ENCODE peak calls at places on chromosomes 3 and 15, in nine cellular contexts. D is tibial nerve, V is MM.1S, S is testis, B is GM12865, A is psoas muscle, W is fibroblast of the aortic adventitia, M is fibroblast of lung, U is adrenal gland. N is an unnamed sample.

GRCh38 chr3:25587094-25587493 is 77.6 kb downstream of the TOP2B start:
- DNase-seq in D (no peak), V (peak), S (no peak), B (no peak), A (no peak), W (no peak), M (no peak), U (no peak), N (peak)

GRCh38 chr3:171806200-171807128 is 3.8 kb downstream of the PLD1 start:
- DNase-seq in D (no peak), V (no peak), S (no peak), B (peak), A (no peak), W (peak), M (peak), U (no peak), N (peak)

GRCh38 chr3:126442099-126442848 is 33.4 kb downstream of the ZXDC start:
- DNase-seq in D (no peak), V (no peak), S (peak), B (no peak), A (peak), W (peak), M (no peak), U (no peak), N (no peak)

GRCh38 chr15:25062551-25063430 is 108.0 kb downstream of the SNRPN start:
- DNase-seq in D (no peak), V (no peak), S (no peak), B (no peak), A (no peak), W (no peak), M (no peak), U (peak), N (no peak)

GRCh38 chr15:69164807-69165636 is 4.6 kb downstream of the GLCE start:
- DNase-seq in D (no peak), V (no peak), S (no peak), B (no peak), A (no peak), W (peak), M (no peak), U (no peak), N (peak)

GRCh38 chr15:39969871-39970270 is 36.0 kb downstream of the EIF2AK4 start:
- DNase-seq in D (peak), V (no peak), S (no peak), B (no peak), A (peak), W (peak), M (peak), U (no peak), N (peak)

GRCh38 chr3:10721101-10721500 is 94.9 kb upstream of the SLC6A11 start:
- DNase-seq in D (no peak), V (no peak), S (no peak), B (no peak), A (no peak), W (no peak), M (no peak), U (no peak), N (no peak)

GRCh38 chr3:45665101-45665572 is 24.1 kb upstream of the SACM1L start:
- DNase-seq in D (peak), V (peak), S (peak), B (peak), A (no peak), W (no peak), M (no peak), U (peak), N (peak)

GRCh38 chr3:133479895-133480669 is 80.2 kb downstream of the BFSP2 start:
- DNase-seq in D (no peak), V (peak), S (no peak), B (peak), A (no peak), W (no peak), M (no peak), U (no peak), N (peak)

GRCh38 chr3:122094693-122095092 is 39.5 kb downstream of the CD86 start:
- DNase-seq in D (no peak), V (peak), S (no peak), B (peak), A (no peak), W (no peak), M (no peak), U (no peak), N (no peak)

GRCh38 chr3:122097141-122097540 is 42.0 kb downstream of the CD86 start:
- DNase-seq in D (no peak), V (no peak), S (no peak), B (no peak), A (no peak), W (no peak), M (no peak), U (no peak), N (no peak)

GRCh38 chr3:122091602-122092006 is 36.4 kb downstream of the CD86 start:
- DNase-seq in D (no peak), V (no peak), S (no peak), B (peak), A (no peak), W (no peak), M (no peak), U (no peak), N (no peak)

GRCh38 chr3:122092460-122093165 is 37.5 kb downstream of the CD86 start:
- DNase-seq in D (peak), V (peak), S (peak), B (peak), A (no peak), W (peak), M (peak), U (peak), N (peak)

DNA sequence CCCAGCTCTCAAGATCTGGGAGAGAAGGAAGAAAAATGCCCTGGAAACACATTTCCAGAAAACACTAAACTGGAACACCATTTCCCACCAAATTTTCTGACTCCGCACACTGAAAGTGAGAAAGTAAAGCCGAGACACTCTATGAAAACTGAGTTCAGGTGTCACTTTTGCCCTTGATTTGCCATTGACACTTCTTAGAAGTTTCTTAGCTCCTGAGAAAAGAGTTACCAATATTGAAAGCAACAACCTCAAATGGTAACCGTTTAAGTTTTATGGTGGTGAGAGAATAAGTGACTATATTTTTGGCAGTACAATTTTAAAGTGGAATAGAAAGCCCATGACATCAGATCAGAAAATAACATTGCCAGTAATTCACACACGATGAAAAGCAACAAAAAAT is 39.0 kb downstream of the CD86 start:
- DNase-seq in D (no peak), V (no peak), S (no peak), B (peak), A (no peak), W (no peak), M (no peak), U (no peak), N (no peak)
- H3K4me3 ChIP-seq in D (no peak), V (no peak), S (no peak), B (no peak), A (no peak), W (no peak), M (no peak), U (no peak), N (no peak)

DNA sequence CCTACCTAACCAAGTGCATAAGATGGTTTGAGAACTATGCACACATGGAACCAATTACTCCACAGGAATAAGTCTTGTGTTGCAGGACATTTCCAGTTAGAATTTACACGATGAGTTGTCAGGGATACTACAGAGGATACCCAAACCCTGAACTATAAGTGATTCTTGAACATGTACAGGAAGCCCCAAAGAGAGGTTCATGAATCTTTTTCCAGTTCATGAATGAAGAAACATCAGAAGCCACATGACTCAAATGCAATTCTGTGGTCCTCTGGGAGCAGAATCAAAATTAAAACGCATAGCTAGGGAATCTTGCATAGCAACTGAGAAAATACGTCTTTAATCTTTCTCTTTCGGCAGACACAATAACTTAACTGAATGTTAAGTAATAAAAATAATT is 114.0 kb upstream of the LMCD1 start:
- DNase-seq in D (no peak), V (no peak), S (no peak), B (no peak), A (no peak), W (no peak), M (no peak), U (no peak), N (no peak)
- TF ChIP-seq CTCF in D (no peak), V (no peak), S (no peak), B (no peak), A (no peak), W (no peak), M (no peak), U (no peak), N (no peak)

GRCh38 chr3:111072016-111072891 is 638 bp downstream of the NECTIN3 start:
- DNase-seq in D (peak), V (peak), S (peak), B (no peak), A (peak), W (peak), M (peak), U (peak), N (peak)

GRCh38 chr3:111069974-111070751 is 1.5 kb upstream of the NECTIN3 start:
- DNase-seq in D (peak), V (no peak), S (peak), B (no peak), A (peak), W (no peak), M (peak), U (peak), N (peak)

GRCh38 chr3:111071257-111072015 is at the start of gene NECTIN3:
- DNase-seq in D (peak), V (peak), S (peak), B (peak), A (peak), W (peak), M (peak), U (peak), N (peak)

GRCh38 chr3:111068574-111068973 is 3.0 kb upstream of the NECTIN3 start:
- DNase-seq in D (no peak), V (no peak), S (no peak), B (no peak), A (no peak), W (no peak), M (no peak), U (no peak), N (no peak)

DNA sequence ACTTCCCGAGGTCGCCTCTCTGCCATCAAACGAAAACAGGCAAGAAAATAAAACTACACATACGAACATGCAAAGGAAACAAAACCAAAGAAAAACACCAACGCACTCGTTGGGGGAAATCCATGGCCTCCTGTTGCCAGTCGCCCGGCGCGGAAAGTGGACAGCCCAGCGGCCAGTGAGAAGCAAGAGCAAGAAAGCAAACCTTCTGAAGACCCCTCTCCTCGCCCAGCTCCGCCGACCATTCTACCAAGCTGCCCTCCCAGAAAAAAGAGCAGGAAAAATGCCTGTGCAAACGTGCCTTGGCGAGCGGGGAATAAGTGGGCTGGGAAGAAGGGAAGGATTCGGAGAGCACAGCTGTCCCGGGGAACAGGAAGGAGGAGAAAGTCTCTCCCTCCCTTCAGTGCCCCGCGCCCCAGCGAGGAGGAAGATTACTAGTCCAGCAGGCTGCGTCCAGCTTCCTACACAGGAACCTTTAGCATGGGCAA is 802 bp upstream of the NECTIN3 start:
- DNase-seq in D (no peak), V (no peak), S (peak), B (no peak), A (no peak), W (no peak), M (no peak), U (no peak), N (peak)
- H3K4me3 ChIP-seq in D (peak), V (peak), S (peak), B (no peak), A (peak), W (peak), M (peak), U (peak), N (peak)

GRCh38 chr3:58748024-58748423 is 81.5 kb upstream of the FAM3D start:
- DNase-seq in D (no peak), V (no peak), S (no peak), B (no peak), A (no peak), W (no peak), M (no peak), U (no peak), N (peak)
- TF ChIP-seq CTCF in D (no peak), V (no peak), S (no peak), B (no peak), A (no peak), W (no peak), M (no peak), U (no peak), N (no peak)

GRCh38 chr3:196219194-196219969 is 3.0 kb downstream of the SLC51A start:
- DNase-seq in D (peak), V (peak), S (peak), B (peak), A (peak), W (peak), M (peak), U (peak), N (peak)
- H3K4me3 ChIP-seq in D (peak), V (peak), S (no peak), B (peak), A (peak), W (peak), M (peak), U (no peak), N (no peak)

GRCh38 chr3:77814845-77815244 is 774.9 kb downstream of the ROBO2 start:
- DNase-seq in D (no peak), V (no peak), S (no peak), B (no peak), A (no peak), W (no peak), M (no peak), U (no peak), N (no peak)

GRCh38 chr3:77816470-77816869 is 776.6 kb downstream of the ROBO2 start:
- DNase-seq in D (no peak), V (no peak), S (no peak), B (no peak), A (no peak), W (no peak), M (peak), U (no peak), N (no peak)

GRCh38 chr3:77815467-77815866 is 775.6 kb downstream of the ROBO2 start:
- DNase-seq in D (no peak), V (peak), S (no peak), B (no peak), A (no peak), W (no peak), M (no peak), U (no peak), N (peak)
- TF ChIP-seq CTCF in D (no peak), V (peak), S (no peak), B (no peak), A (no peak), W (no peak), M (peak), U (no peak), N (peak)

DNA sequence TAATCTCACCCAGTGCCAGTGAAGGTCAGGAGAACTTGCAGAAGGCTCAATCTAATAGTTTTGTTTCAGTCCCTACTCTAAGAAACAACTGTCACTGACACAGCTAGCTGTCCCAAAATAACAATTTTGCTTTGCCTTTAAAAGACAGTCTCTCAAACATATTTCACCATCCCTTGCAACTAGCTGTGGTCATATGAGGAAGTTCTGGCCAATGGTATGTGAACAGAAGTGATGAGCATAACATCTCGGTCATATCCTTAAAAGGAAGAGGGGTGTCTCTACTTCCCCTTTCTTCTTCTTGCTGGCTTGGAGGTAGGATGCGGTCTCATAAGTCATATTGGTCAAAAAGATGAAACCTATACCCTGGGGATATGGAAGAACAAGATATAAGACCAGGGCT is 198.1 kb downstream of the NEK10 start:
- DNase-seq in D (no peak), V (no peak), S (no peak), B (peak), A (no peak), W (no peak), M (no peak), U (no peak), N (no peak)
- H3K4me3 ChIP-seq in D (no peak), V (no peak), S (no peak), B (no peak), A (no peak), W (no peak), M (no peak), U (no peak), N (no peak)

GRCh38 chr3:48656061-48656840 is 6.4 kb downstream of the CELSR3 start:
- DNase-seq in D (peak), V (peak), S (peak), B (peak), A (peak), W (peak), M (peak), U (peak), N (peak)
- TF ChIP-seq CTCF in D (peak), V (peak), S (peak), B (peak), A (peak), W (peak), M (peak), U (peak), N (peak)

GRCh38 chr15:78880242-78880533 is 7.5 kb downstream of the MORF4L1 start:
- DNase-seq in D (no peak), V (no peak), S (no peak), B (no peak), A (no peak), W (no peak), M (peak), U (no peak), N (peak)

GRCh38 chr15:78879517-78880241 is 7.0 kb downstream of the MORF4L1 start:
- DNase-seq in D (no peak), V (no peak), S (no peak), B (no peak), A (no peak), W (no peak), M (peak), U (peak), N (no peak)

GRCh38 chr15:78880828-78881227 is 8.1 kb downstream of the MORF4L1 start:
- DNase-seq in D (no peak), V (no peak), S (no peak), B (no peak), A (no peak), W (no peak), M (no peak), U (no peak), N (no peak)

GRCh38 chr15:78875107-78875914 is 2.6 kb downstream of the MORF4L1 start:
- DNase-seq in D (no peak), V (no peak), S (no peak), B (peak), A (no peak), W (no peak), M (no peak), U (peak), N (no peak)

DNA sequence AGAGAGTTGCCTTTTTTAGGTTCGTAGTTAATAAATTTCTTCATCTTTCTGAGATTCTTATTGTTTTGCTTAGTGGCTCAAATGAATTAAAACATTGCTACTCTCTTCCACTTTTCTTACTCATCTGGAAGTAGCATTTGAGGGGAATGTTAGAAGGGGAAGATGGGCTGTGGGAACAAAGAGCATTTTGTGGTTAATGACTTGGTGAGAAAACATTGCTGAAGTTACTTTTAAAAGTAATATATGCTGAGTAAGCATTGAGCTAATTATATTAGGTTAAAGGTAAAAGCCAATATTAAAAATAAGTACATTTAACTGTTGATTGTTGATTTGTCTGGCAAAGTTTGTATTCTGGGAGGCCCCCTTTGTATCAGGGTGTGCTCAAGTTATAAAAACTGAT is 5.7 kb downstream of the MORF4L1 start:
- DNase-seq in D (no peak), V (no peak), S (no peak), B (no peak), A (no peak), W (no peak), M (peak), U (no peak), N (no peak)
- H3K4me3 ChIP-seq in D (no peak), V (no peak), S (no peak), B (peak), A (peak), W (no peak), M (no peak), U (no peak), N (no peak)

N was measured in epithelial cell of esophagus.